ENCODE peak calls at places on chromosomes 5 and 9, in four cellular contexts. M is OCI-LY7, H is fibroblast of the aortic adventitia, Z is fibroblast of mammary gland. V is an unnamed sample.

GRCh38 chr9:91037511-91038482 is 236.2 kb downstream of the SYK start:
- DNase-seq in M (peak), H (peak), Z (peak), V (peak)

GRCh38 chr5:89313804-89314588 is 431.0 kb upstream of the MEF2C start:
- DNase-seq in M (peak), H (peak), Z (peak), V (peak)

GRCh38 chr5:42037379-42037932 is 112.4 kb downstream of the FBXO4 start:
- DNase-seq in M (no peak), H (no peak), Z (no peak), V (no peak)

GRCh38 chr5:178103612-178104011 is 9.7 kb upstream of the N4BP3 start:
- DNase-seq in M (no peak), H (no peak), Z (no peak), V (no peak)

GRCh38 chr9:4837768-4838546 is 45.2 kb downstream of the RCL1 start:
- DNase-seq in M (no peak), H (peak), Z (peak), V (peak)

GRCh38 chr5:36786613-36787012 is 90.0 kb upstream of the NIPBL start:
- DNase-seq in M (no peak), H (no peak), Z (no peak), V (no peak)

GRCh38 chr5:72203251-72203845 is 96.1 kb downstream of the MAP1B start:
- DNase-seq in M (no peak), H (no peak), Z (no peak), V (no peak)

GRCh38 chr5:40622463-40623252 is 57.1 kb upstream of the PTGER4 start:
- DNase-seq in M (no peak), H (no peak), Z (no peak), V (no peak)

GRCh38 chr5:113562828-113563400 is 49.4 kb downstream of the YTHDC2 start:
- DNase-seq in M (no peak), H (no peak), Z (no peak), V (no peak)

GRCh38 chr9:70510157-70510770 is 95.8 kb upstream of the KLF9 start:
- DNase-seq in M (peak), H (no peak), Z (no peak), V (peak)

GRCh38 chr9:137494104-137494544 is 35.0 kb upstream of the NSMF start:
- DNase-seq in M (no peak), H (no peak), Z (no peak), V (peak)

GRCh38 chr9:83147487-83148149 is 84.7 kb upstream of the RASEF start:
- DNase-seq in M (no peak), H (no peak), Z (no peak), V (no peak)

GRCh38 chr5:120447706-120448239 is 16.3 kb upstream of the PRR16 start:
- DNase-seq in M (no peak), H (no peak), Z (peak), V (no peak)

GRCh38 chr5:140141241-140141640 is 15.5 kb downstream of the IGIP start:
- DNase-seq in M (no peak), H (peak), Z (peak), V (no peak)

GRCh38 chr9:38000332-38000731 is 68.7 kb downstream of the SHB start:
- DNase-seq in M (no peak), H (no peak), Z (no peak), V (no peak)

GRCh38 chr9:95552814-95553546 is 36.2 kb upstream of the PTCH1 start:
- DNase-seq in M (no peak), H (no peak), Z (peak), V (no peak)

V was measured in NB4.